ENCODE peak calls at places on chromosomes 12 and 14, in eight cellular contexts. F, G, P, V, M, T, D and Z are unnamed samples.

GRCh38 chr12:113019045-113019444 is 37.5 kb upstream of the DTX1 start:
- DNase-seq in F (peak; percentile 43), G (no peak), P (no peak), V (peak; percentile 61), M (no peak), T (no peak), D (no peak), Z (no peak)

GRCh38 chr14:49692895-49693737 is at the start of gene KLHDC1:
- DNase-seq in F (peak; percentile 47), G (peak; percentile 95), P (peak; percentile 60), V (peak; percentile 84), M (peak; percentile 87), T (peak; percentile 84), D (peak; percentile 96), Z (peak; percentile 68)

GRCh38 chr12:69497308-69498026 is 27.3 kb downstream of the FRS2 start:
- DNase-seq in F (no peak), G (no peak), P (no peak), V (no peak), M (peak; percentile 34), T (no peak), D (no peak), Z (peak; percentile 91)

GRCh38 chr14:103729496-103730448 is 14.2 kb downstream of the ZFYVE21 start:
- DNase-seq in F (no peak), G (no peak), P (no peak), V (no peak), M (no peak), T (no peak), D (peak; percentile 11), Z (no peak)

GRCh38 chr12:118377005-118377890 is 893 bp downstream of the SUDS3 start:
- DNase-seq in F (no peak), G (no peak), P (no peak), V (peak; percentile 30), M (no peak), T (no peak), D (no peak), Z (peak; percentile 54)

GRCh38 chr12:28191018-28191595 is 851 bp downstream of the CCDC91 start:
- DNase-seq in F (peak; percentile 40), G (no peak), P (no peak), V (peak; percentile 76), M (no peak), T (no peak), D (no peak), Z (peak; percentile 82)

GRCh38 chr12:132986885-132987225 is 688 bp downstream of the ZNF26 start:
- DNase-seq in F (no peak), G (no peak), P (no peak), V (peak; percentile 31), M (no peak), T (no peak), D (no peak), Z (peak; percentile 36)

GRCh38 chr14:50804181-50804721 is 26.7 kb downstream of the NIN start:
- DNase-seq in F (peak; percentile 5), G (no peak), P (no peak), V (peak; percentile 65), M (no peak), T (no peak), D (no peak), Z (no peak)

GRCh38 chr14:52951730-52952481 is 1.1 kb upstream of the FERMT2 start:
- DNase-seq in F (peak; percentile 68), G (peak; percentile 84), P (no peak), V (peak; percentile 91), M (peak; percentile 65), T (peak; percentile 43), D (no peak), Z (peak; percentile 65)

GRCh38 chr12:74820324-74820723 is 282.7 kb downstream of the ATXN7L3B start:
- DNase-seq in F (no peak), G (no peak), P (no peak), V (no peak), M (no peak), T (no peak), D (no peak), Z (no peak)

GRCh38 chr12:49092086-49092815 is 2.4 kb downstream of the DHH start:
- DNase-seq in F (no peak), G (no peak), P (peak; percentile 34), V (peak; percentile 81), M (peak; percentile 37), T (no peak), D (no peak), Z (peak; percentile 97)